ENCODE peak calls at places on chromosome 12, in eight cellular contexts. One of them, this sample, is unnamed.

GRCh38 chr12:47602330-47602729 is 103.5 kb downstream of the RPAP3 start:
- DNase-seq in EL: no peak
- DNase-seq in activated CD4-positive, alpha-beta T cell treated with anti-CD3 and anti-CD28 coated beads, Interleukin-2, amount 50 U/mL, for 1 hour: no peak
- DNase-seq in HT1080: no peak
- DNase-seq in PC-9: no peak
- DNase-seq in OCI-LY7: no peak
- DNase-seq in tibial artery: no peak
- DNase-seq in ascending aorta: no peak
- DNase-seq in this sample: no peak

GRCh38 chr12:6839482-6840201 is 1.1 kb upstream of the GNB3 start:
- DNase-seq in PC-9: peak
- DNase-seq in activated CD4-positive, alpha-beta T cell treated with anti-CD3 and anti-CD28 coated beads, Interleukin-2, amount 50 U/mL, for 1 hour: no peak
- DNase-seq in HT1080: no peak
- DNase-seq in OCI-LY7: peak
- DNase-seq in ascending aorta: no peak
- DNase-seq in tibial artery: no peak
- DNase-seq in EL: no peak
- DNase-seq in this sample: no peak

GRCh38 chr12:116092776-116093175 is 184.7 kb downstream of the MED13L start:
- DNase-seq in ascending aorta: no peak
- DNase-seq in activated CD4-positive, alpha-beta T cell treated with anti-CD3 and anti-CD28 coated beads, Interleukin-2, amount 50 U/mL, for 1 hour: no peak
- DNase-seq in tibial artery: no peak
- DNase-seq in HT1080: no peak
- DNase-seq in PC-9: no peak
- DNase-seq in EL: no peak
- DNase-seq in OCI-LY7: no peak
- DNase-seq in this sample: no peak

GRCh38 chr12:107545737-107546363 is 139.7 kb upstream of the PWP1 start:
- DNase-seq in PC-9: no peak
- DNase-seq in tibial artery: no peak
- DNase-seq in EL: no peak
- DNase-seq in OCI-LY7: no peak
- DNase-seq in HT1080: no peak
- DNase-seq in activated CD4-positive, alpha-beta T cell treated with anti-CD3 and anti-CD28 coated beads, Interleukin-2, amount 50 U/mL, for 1 hour: no peak
- DNase-seq in ascending aorta: no peak
- DNase-seq in this sample: no peak

GRCh38 chr12:30962047-30962446 is 35.5 kb downstream of the TSPAN11 start:
- DNase-seq in OCI-LY7: no peak
- DNase-seq in activated CD4-positive, alpha-beta T cell treated with anti-CD3 and anti-CD28 coated beads, Interleukin-2, amount 50 U/mL, for 1 hour: no peak
- DNase-seq in ascending aorta: no peak
- DNase-seq in tibial artery: no peak
- DNase-seq in PC-9: no peak
- DNase-seq in HT1080: no peak
- DNase-seq in EL: no peak
- DNase-seq in this sample: no peak

GRCh38 chr12:52168019-52168717 is 23.6 kb downstream of the KRT80 start:
- DNase-seq in ascending aorta: no peak
- DNase-seq in OCI-LY7: no peak
- DNase-seq in HT1080: no peak
- DNase-seq in tibial artery: no peak
- DNase-seq in PC-9: no peak
- DNase-seq in EL: peak
- DNase-seq in activated CD4-positive, alpha-beta T cell treated with anti-CD3 and anti-CD28 coated beads, Interleukin-2, amount 50 U/mL, for 1 hour: no peak
- DNase-seq in this sample: no peak

GRCh38 chr12:83823386-83824045 is 1089.1 kb downstream of the SLC6A15 start:
- DNase-seq in activated CD4-positive, alpha-beta T cell treated with anti-CD3 and anti-CD28 coated beads, Interleukin-2, amount 50 U/mL, for 1 hour: no peak
- DNase-seq in ascending aorta: no peak
- DNase-seq in EL: peak
- DNase-seq in OCI-LY7: peak
- DNase-seq in tibial artery: no peak
- DNase-seq in PC-9: peak
- DNase-seq in HT1080: peak
- DNase-seq in this sample: no peak

GRCh38 chr12:79274571-79275064 is 410.0 kb downstream of the SYT1 start:
- DNase-seq in PC-9: no peak
- DNase-seq in activated CD4-positive, alpha-beta T cell treated with anti-CD3 and anti-CD28 coated beads, Interleukin-2, amount 50 U/mL, for 1 hour: no peak
- DNase-seq in tibial artery: no peak
- DNase-seq in EL: no peak
- DNase-seq in OCI-LY7: no peak
- DNase-seq in ascending aorta: no peak
- DNase-seq in HT1080: peak
- DNase-seq in this sample: no peak

GRCh38 chr12:118055144-118055557 is 5.8 kb downstream of the WSB2 start:
- DNase-seq in tibial artery: no peak
- DNase-seq in EL: peak
- DNase-seq in PC-9: peak
- DNase-seq in activated CD4-positive, alpha-beta T cell treated with anti-CD3 and anti-CD28 coated beads, Interleukin-2, amount 50 U/mL, for 1 hour: peak
- DNase-seq in HT1080: peak
- DNase-seq in OCI-LY7: peak
- DNase-seq in ascending aorta: no peak
- DNase-seq in this sample: peak

GRCh38 chr12:8562310-8562709 is 21.6 kb upstream of the CLEC4E start:
- DNase-seq in activated CD4-positive, alpha-beta T cell treated with anti-CD3 and anti-CD28 coated beads, Interleukin-2, amount 50 U/mL, for 1 hour: no peak
- DNase-seq in HT1080: peak
- DNase-seq in PC-9: no peak
- DNase-seq in OCI-LY7: no peak
- DNase-seq in ascending aorta: no peak
- DNase-seq in tibial artery: no peak
- DNase-seq in EL: no peak
- DNase-seq in this sample: no peak

This sample was measured in lung.